ENCODE peak calls at places on chromosomes 1 and 21, in seven cellular contexts. One of them, this sample, is unnamed.

GRCh38 chr1:176434200-176434599 is 28.8 kb upstream of the PAPPA2 start:
- DNase-seq in NCI-H510A: no peak
- DNase-seq in stimulated activated CD8-positive, alpha-beta memory T cell treated with anti-CD3 and anti-CD28 coated beads, Interleukin-4, amount 100 ng/mL, for 24 hours: no peak
- DNase-seq in A549: no peak
- DNase-seq in hippocampal formation: no peak
- DNase-seq in fibroblast of pulmonary artery: no peak
- DNase-seq in NCI-H2029 treated with DMSO at 0.1 percent for 48 hours: no peak
- DNase-seq in this sample: no peak

GRCh38 chr1:198902616-198903140 is 263.8 kb downstream of the PTPRC start:
- DNase-seq in NCI-H510A: no peak
- DNase-seq in stimulated activated CD8-positive, alpha-beta memory T cell treated with anti-CD3 and anti-CD28 coated beads, Interleukin-4, amount 100 ng/mL, for 24 hours: no peak
- DNase-seq in A549: no peak
- DNase-seq in hippocampal formation: no peak
- DNase-seq in fibroblast of pulmonary artery: no peak
- DNase-seq in NCI-H2029 treated with DMSO at 0.1 percent for 48 hours: no peak
- DNase-seq in this sample: no peak

GRCh38 chr1:205588691-205589445 is 42.9 kb downstream of the ELK4 start:
- DNase-seq in NCI-H510A: no peak
- DNase-seq in stimulated activated CD8-positive, alpha-beta memory T cell treated with anti-CD3 and anti-CD28 coated beads, Interleukin-4, amount 100 ng/mL, for 24 hours: no peak
- DNase-seq in A549: no peak
- DNase-seq in hippocampal formation: no peak
- DNase-seq in fibroblast of pulmonary artery: peak
- DNase-seq in NCI-H2029 treated with DMSO at 0.1 percent for 48 hours: peak
- DNase-seq in this sample: peak

GRCh38 chr1:109266965-109267364 is 16.0 kb downstream of the PSRC1 start:
- DNase-seq in NCI-H510A: no peak
- DNase-seq in stimulated activated CD8-positive, alpha-beta memory T cell treated with anti-CD3 and anti-CD28 coated beads, Interleukin-4, amount 100 ng/mL, for 24 hours: no peak
- DNase-seq in A549: no peak
- DNase-seq in hippocampal formation: peak
- DNase-seq in fibroblast of pulmonary artery: peak
- DNase-seq in NCI-H2029 treated with DMSO at 0.1 percent for 48 hours: no peak
- DNase-seq in this sample: no peak

GRCh38 chr1:198788561-198789064 is 149.8 kb downstream of the PTPRC start:
- DNase-seq in NCI-H510A: no peak
- DNase-seq in stimulated activated CD8-positive, alpha-beta memory T cell treated with anti-CD3 and anti-CD28 coated beads, Interleukin-4, amount 100 ng/mL, for 24 hours: no peak
- DNase-seq in A549: no peak
- DNase-seq in hippocampal formation: no peak
- DNase-seq in fibroblast of pulmonary artery: peak
- DNase-seq in NCI-H2029 treated with DMSO at 0.1 percent for 48 hours: no peak
- DNase-seq in this sample: no peak

GRCh38 chr1:224521904-224522734 is 87.5 kb upstream of the WDR26 start:
- DNase-seq in NCI-H510A: no peak
- DNase-seq in stimulated activated CD8-positive, alpha-beta memory T cell treated with anti-CD3 and anti-CD28 coated beads, Interleukin-4, amount 100 ng/mL, for 24 hours: no peak
- DNase-seq in A549: no peak
- DNase-seq in hippocampal formation: no peak
- DNase-seq in fibroblast of pulmonary artery: no peak
- DNase-seq in NCI-H2029 treated with DMSO at 0.1 percent for 48 hours: no peak
- DNase-seq in this sample: no peak

GRCh38 chr1:3504823-3505155 is 50.3 kb downstream of the ARHGEF16 start:
- DNase-seq in NCI-H510A: no peak
- DNase-seq in stimulated activated CD8-positive, alpha-beta memory T cell treated with anti-CD3 and anti-CD28 coated beads, Interleukin-4, amount 100 ng/mL, for 24 hours: no peak
- DNase-seq in A549: no peak
- DNase-seq in hippocampal formation: no peak
- DNase-seq in fibroblast of pulmonary artery: no peak
- DNase-seq in NCI-H2029 treated with DMSO at 0.1 percent for 48 hours: no peak
- DNase-seq in this sample: no peak

GRCh38 chr1:22760453-22760852 is 49.8 kb downstream of the EPHB2 start:
- DNase-seq in NCI-H510A: no peak
- DNase-seq in stimulated activated CD8-positive, alpha-beta memory T cell treated with anti-CD3 and anti-CD28 coated beads, Interleukin-4, amount 100 ng/mL, for 24 hours: no peak
- DNase-seq in A549: no peak
- DNase-seq in hippocampal formation: no peak
- DNase-seq in fibroblast of pulmonary artery: no peak
- DNase-seq in NCI-H2029 treated with DMSO at 0.1 percent for 48 hours: no peak
- DNase-seq in this sample: no peak

GRCh38 chr1:23591460-23592208 is 32.3 kb upstream of the ID3 start:
- DNase-seq in NCI-H510A: no peak
- DNase-seq in stimulated activated CD8-positive, alpha-beta memory T cell treated with anti-CD3 and anti-CD28 coated beads, Interleukin-4, amount 100 ng/mL, for 24 hours: peak
- DNase-seq in A549: peak
- DNase-seq in hippocampal formation: no peak
- DNase-seq in fibroblast of pulmonary artery: no peak
- DNase-seq in NCI-H2029 treated with DMSO at 0.1 percent for 48 hours: no peak
- DNase-seq in this sample: no peak

GRCh38 chr1:183842817-183843187 is 37.9 kb downstream of the RGL1 start:
- DNase-seq in NCI-H510A: no peak
- DNase-seq in stimulated activated CD8-positive, alpha-beta memory T cell treated with anti-CD3 and anti-CD28 coated beads, Interleukin-4, amount 100 ng/mL, for 24 hours: no peak
- DNase-seq in A549: no peak
- DNase-seq in hippocampal formation: no peak
- DNase-seq in fibroblast of pulmonary artery: no peak
- DNase-seq in NCI-H2029 treated with DMSO at 0.1 percent for 48 hours: no peak
- DNase-seq in this sample: no peak

GRCh38 chr1:216210081-216210480 is 213.2 kb downstream of the USH2A start:
- DNase-seq in NCI-H510A: no peak
- DNase-seq in stimulated activated CD8-positive, alpha-beta memory T cell treated with anti-CD3 and anti-CD28 coated beads, Interleukin-4, amount 100 ng/mL, for 24 hours: no peak
- DNase-seq in A549: no peak
- DNase-seq in hippocampal formation: no peak
- DNase-seq in fibroblast of pulmonary artery: peak
- DNase-seq in NCI-H2029 treated with DMSO at 0.1 percent for 48 hours: no peak
- DNase-seq in this sample: no peak

GRCh38 chr21:15775981-15776380 is 46.2 kb downstream of the USP25 start:
- DNase-seq in NCI-H510A: no peak
- DNase-seq in stimulated activated CD8-positive, alpha-beta memory T cell treated with anti-CD3 and anti-CD28 coated beads, Interleukin-4, amount 100 ng/mL, for 24 hours: no peak
- DNase-seq in A549: no peak
- DNase-seq in hippocampal formation: no peak
- DNase-seq in fibroblast of pulmonary artery: peak
- DNase-seq in NCI-H2029 treated with DMSO at 0.1 percent for 48 hours: no peak
- DNase-seq in this sample: no peak

GRCh38 chr21:28256420-28256831 is 736.3 kb downstream of the LTN1 start:
- DNase-seq in NCI-H510A: no peak
- DNase-seq in stimulated activated CD8-positive, alpha-beta memory T cell treated with anti-CD3 and anti-CD28 coated beads, Interleukin-4, amount 100 ng/mL, for 24 hours: no peak
- DNase-seq in A549: no peak
- DNase-seq in hippocampal formation: no peak
- DNase-seq in fibroblast of pulmonary artery: no peak
- DNase-seq in NCI-H2029 treated with DMSO at 0.1 percent for 48 hours: no peak
- DNase-seq in this sample: no peak

GRCh38 chr1:27992271-27992670 is 32.5 kb downstream of the XKR8 start:
- DNase-seq in NCI-H510A: no peak
- DNase-seq in stimulated activated CD8-positive, alpha-beta memory T cell treated with anti-CD3 and anti-CD28 coated beads, Interleukin-4, amount 100 ng/mL, for 24 hours: peak
- DNase-seq in A549: no peak
- DNase-seq in hippocampal formation: no peak
- DNase-seq in fibroblast of pulmonary artery: peak
- DNase-seq in NCI-H2029 treated with DMSO at 0.1 percent for 48 hours: no peak
- DNase-seq in this sample: no peak

GRCh38 chr1:69976896-69977295 is 228.5 kb downstream of the LRRC40 start:
- DNase-seq in NCI-H510A: no peak
- DNase-seq in stimulated activated CD8-positive, alpha-beta memory T cell treated with anti-CD3 and anti-CD28 coated beads, Interleukin-4, amount 100 ng/mL, for 24 hours: no peak
- DNase-seq in A549: no peak
- DNase-seq in hippocampal formation: no peak
- DNase-seq in fibroblast of pulmonary artery: peak
- DNase-seq in NCI-H2029 treated with DMSO at 0.1 percent for 48 hours: no peak
- DNase-seq in this sample: no peak

GRCh38 chr1:110011527-110012041 is 22.8 kb upstream of the STRIP1 start:
- DNase-seq in NCI-H510A: no peak
- DNase-seq in stimulated activated CD8-positive, alpha-beta memory T cell treated with anti-CD3 and anti-CD28 coated beads, Interleukin-4, amount 100 ng/mL, for 24 hours: no peak
- DNase-seq in A549: peak
- DNase-seq in hippocampal formation: peak
- DNase-seq in fibroblast of pulmonary artery: peak
- DNase-seq in NCI-H2029 treated with DMSO at 0.1 percent for 48 hours: no peak
- DNase-seq in this sample: no peak

GRCh38 chr1:102790997-102791396 is 317.3 kb downstream of the COL11A1 start:
- DNase-seq in NCI-H510A: no peak
- DNase-seq in stimulated activated CD8-positive, alpha-beta memory T cell treated with anti-CD3 and anti-CD28 coated beads, Interleukin-4, amount 100 ng/mL, for 24 hours: no peak
- DNase-seq in A549: no peak
- DNase-seq in hippocampal formation: no peak
- DNase-seq in fibroblast of pulmonary artery: peak
- DNase-seq in NCI-H2029 treated with DMSO at 0.1 percent for 48 hours: no peak
- DNase-seq in this sample: no peak

GRCh38 chr1:165467706-165468105 is 22.8 kb upstream of the RXRG start:
- DNase-seq in NCI-H510A: no peak
- DNase-seq in stimulated activated CD8-positive, alpha-beta memory T cell treated with anti-CD3 and anti-CD28 coated beads, Interleukin-4, amount 100 ng/mL, for 24 hours: no peak
- DNase-seq in A549: no peak
- DNase-seq in hippocampal formation: no peak
- DNase-seq in fibroblast of pulmonary artery: no peak
- DNase-seq in NCI-H2029 treated with DMSO at 0.1 percent for 48 hours: no peak
- DNase-seq in this sample: no peak

GRCh38 chr1:39317111-39317510 is 112.6 kb downstream of the MACF1 start:
- DNase-seq in NCI-H510A: no peak
- DNase-seq in stimulated activated CD8-positive, alpha-beta memory T cell treated with anti-CD3 and anti-CD28 coated beads, Interleukin-4, amount 100 ng/mL, for 24 hours: no peak
- DNase-seq in A549: no peak
- DNase-seq in hippocampal formation: no peak
- DNase-seq in fibroblast of pulmonary artery: no peak
- DNase-seq in NCI-H2029 treated with DMSO at 0.1 percent for 48 hours: no peak
- DNase-seq in this sample: no peak

GRCh38 chr1:89800022-89800655 is 20.7 kb upstream of the LRRC8D start:
- DNase-seq in NCI-H510A: no peak
- DNase-seq in stimulated activated CD8-positive, alpha-beta memory T cell treated with anti-CD3 and anti-CD28 coated beads, Interleukin-4, amount 100 ng/mL, for 24 hours: no peak
- DNase-seq in A549: no peak
- DNase-seq in hippocampal formation: no peak
- DNase-seq in fibroblast of pulmonary artery: no peak
- DNase-seq in NCI-H2029 treated with DMSO at 0.1 percent for 48 hours: no peak
- DNase-seq in this sample: no peak

GRCh38 chr1:228273720-228274451 is 66.0 kb downstream of the OBSCN start:
- DNase-seq in NCI-H510A: no peak
- DNase-seq in stimulated activated CD8-positive, alpha-beta memory T cell treated with anti-CD3 and anti-CD28 coated beads, Interleukin-4, amount 100 ng/mL, for 24 hours: no peak
- DNase-seq in A549: no peak
- DNase-seq in hippocampal formation: no peak
- DNase-seq in fibroblast of pulmonary artery: no peak
- DNase-seq in NCI-H2029 treated with DMSO at 0.1 percent for 48 hours: no peak
- DNase-seq in this sample: no peak

GRCh38 chr1:230682882-230683610 is 30.9 kb downstream of the AGT start:
- DNase-seq in NCI-H510A: no peak
- DNase-seq in stimulated activated CD8-positive, alpha-beta memory T cell treated with anti-CD3 and anti-CD28 coated beads, Interleukin-4, amount 100 ng/mL, for 24 hours: no peak
- DNase-seq in A549: no peak
- DNase-seq in hippocampal formation: no peak
- DNase-seq in fibroblast of pulmonary artery: peak
- DNase-seq in NCI-H2029 treated with DMSO at 0.1 percent for 48 hours: peak
- DNase-seq in this sample: no peak

GRCh38 chr1:10114746-10115145 is 82.0 kb downstream of the UBE4B start:
- DNase-seq in NCI-H510A: no peak
- DNase-seq in stimulated activated CD8-positive, alpha-beta memory T cell treated with anti-CD3 and anti-CD28 coated beads, Interleukin-4, amount 100 ng/mL, for 24 hours: no peak
- DNase-seq in A549: no peak
- DNase-seq in hippocampal formation: no peak
- DNase-seq in fibroblast of pulmonary artery: no peak
- DNase-seq in NCI-H2029 treated with DMSO at 0.1 percent for 48 hours: no peak
- DNase-seq in this sample: no peak

GRCh38 chr1:234780531-234781162 is 170.7 kb upstream of the IRF2BP2 start:
- DNase-seq in NCI-H510A: no peak
- DNase-seq in stimulated activated CD8-positive, alpha-beta memory T cell treated with anti-CD3 and anti-CD28 coated beads, Interleukin-4, amount 100 ng/mL, for 24 hours: no peak
- DNase-seq in A549: peak
- DNase-seq in hippocampal formation: no peak
- DNase-seq in fibroblast of pulmonary artery: no peak
- DNase-seq in NCI-H2029 treated with DMSO at 0.1 percent for 48 hours: no peak
- DNase-seq in this sample: no peak

GRCh38 chr1:1437904-1438376 is 2.5 kb downstream of the VWA1 start:
- DNase-seq in NCI-H510A: no peak
- DNase-seq in stimulated activated CD8-positive, alpha-beta memory T cell treated with anti-CD3 and anti-CD28 coated beads, Interleukin-4, amount 100 ng/mL, for 24 hours: no peak
- DNase-seq in A549: peak
- DNase-seq in hippocampal formation: no peak
- DNase-seq in fibroblast of pulmonary artery: no peak
- DNase-seq in NCI-H2029 treated with DMSO at 0.1 percent for 48 hours: no peak
- DNase-seq in this sample: no peak

GRCh38 chr1:50531027-50531426 is 107.8 kb upstream of the DMRTA2 start:
- DNase-seq in NCI-H510A: no peak
- DNase-seq in stimulated activated CD8-positive, alpha-beta memory T cell treated with anti-CD3 and anti-CD28 coated beads, Interleukin-4, amount 100 ng/mL, for 24 hours: no peak
- DNase-seq in A549: no peak
- DNase-seq in hippocampal formation: no peak
- DNase-seq in fibroblast of pulmonary artery: no peak
- DNase-seq in NCI-H2029 treated with DMSO at 0.1 percent for 48 hours: no peak
- DNase-seq in this sample: no peak

GRCh38 chr1:87115317-87115885 is 201.0 kb downstream of the HS2ST1 start:
- DNase-seq in NCI-H510A: no peak
- DNase-seq in stimulated activated CD8-positive, alpha-beta memory T cell treated with anti-CD3 and anti-CD28 coated beads, Interleukin-4, amount 100 ng/mL, for 24 hours: no peak
- DNase-seq in A549: no peak
- DNase-seq in hippocampal formation: no peak
- DNase-seq in fibroblast of pulmonary artery: peak
- DNase-seq in NCI-H2029 treated with DMSO at 0.1 percent for 48 hours: no peak
- DNase-seq in this sample: no peak

GRCh38 chr1:205493241-205494085 is 11.0 kb upstream of the CDK18 start:
- DNase-seq in NCI-H510A: no peak
- DNase-seq in stimulated activated CD8-positive, alpha-beta memory T cell treated with anti-CD3 and anti-CD28 coated beads, Interleukin-4, amount 100 ng/mL, for 24 hours: no peak
- DNase-seq in A549: no peak
- DNase-seq in hippocampal formation: no peak
- DNase-seq in fibroblast of pulmonary artery: peak
- DNase-seq in NCI-H2029 treated with DMSO at 0.1 percent for 48 hours: no peak
- DNase-seq in this sample: no peak